ENCODE peak calls at places on chromosomes 4 and X, in five cellular contexts. W is substantia nigra, L is astrocyte of the spinal cord, X is iPS-NIHi11, S is anterior cingulate cortex. A is an unnamed sample.

GRCh38 chrX:5617666-5618065 is 611.0 kb downstream of the NLGN4X start:
- DNase-seq in W (no peak), L (no peak), X (no peak), S (no peak), A (no peak)

GRCh38 chr4:54229631-54230478 is 762 bp downstream of the PDGFRA start:
- DNase-seq in W (no peak), L (peak), X (no peak), S (no peak), A (no peak)

GRCh38 chrX:7263961-7264360 is 116.0 kb upstream of the PUDP start:
- DNase-seq in W (no peak), L (no peak), X (no peak), S (no peak), A (no peak)

GRCh38 chr4:20464381-20464780 is 212.7 kb downstream of the SLIT2 start:
- DNase-seq in W (no peak), L (peak), X (no peak), S (no peak), A (no peak)

GRCh38 chr4:26083987-26084386 is 170.0 kb downstream of the SMIM20 start:
- DNase-seq in W (no peak), L (peak), X (peak), S (no peak), A (no peak)

GRCh38 chr4:152454398-152455011 is 81.4 kb downstream of the FBXW7 start:
- DNase-seq in W (no peak), L (peak), X (peak), S (no peak), A (no peak)

GRCh38 chr4:108201774-108202173 is 33.0 kb upstream of the LEF1 start:
- DNase-seq in W (no peak), L (no peak), X (no peak), S (no peak), A (no peak)

GRCh38 chrX:39336709-39337294 is 535.5 kb downstream of the MID1IP1 start:
- DNase-seq in W (no peak), L (peak), X (no peak), S (no peak), A (no peak)

GRCh38 chr4:155353923-155354540 is 22.7 kb downstream of the MAP9 start:
- DNase-seq in W (peak), L (peak), X (peak), S (no peak), A (peak)

GRCh38 chrX:102185967-102186720 is 29.0 kb upstream of the TCP11X1 start:
- DNase-seq in W (no peak), L (no peak), X (no peak), S (no peak), A (no peak)

GRCh38 chr4:10082047-10082446 is 34.6 kb downstream of the WDR1 start:
- DNase-seq in W (no peak), L (no peak), X (no peak), S (no peak), A (no peak)

GRCh38 chr4:93203708-93204107 is 624.8 kb upstream of the ATOH1 start:
- DNase-seq in W (no peak), L (no peak), X (peak), S (no peak), A (no peak)

GRCh38 chr4:26206981-26207380 is 113.8 kb upstream of the RBPJ start:
- DNase-seq in W (no peak), L (peak), X (no peak), S (no peak), A (no peak)

A was measured in nucleus accumbens.